ENCODE peak calls at places on chromosomes 11 and 22, in six cellular contexts. C is effector memory CD4-positive, alpha-beta T cell; S is upper lobe of right lung; Y is A549; T is left ventricle myocardium inferior; I is MM.1S. A is an unnamed sample.

GRCh38 chr11:27183672-27184457 is 143.2 kb downstream of the BBOX1 start:
- DNase-seq in C (peak; percentile 14), S (no peak), Y (peak; percentile 78), T (no peak), I (peak; percentile 51), A (peak; percentile 3)

GRCh38 chr11:62402226-62402625 is 16.6 kb upstream of the SCGB1A1 start:
- DNase-seq in C (peak; percentile 8), S (peak; percentile 74), Y (no peak), T (peak; percentile 63), I (no peak), A (peak; percentile 80)

GRCh38 chr11:1880746-1881441 is 10.8 kb downstream of the PRR33 start:
- DNase-seq in C (no peak), S (peak; percentile 58), Y (no peak), T (peak; percentile 19), I (no peak), A (no peak)

GRCh38 chr22:36471341-36471821 is 10.1 kb downstream of the TXN2 start:
- DNase-seq in C (no peak), S (no peak), Y (no peak), T (no peak), I (no peak), A (no peak)

GRCh38 chr22:31342389-31343125 is 3.6 kb downstream of the PATZ1 start:
- DNase-seq in C (no peak), S (no peak), Y (no peak), T (no peak), I (no peak), A (no peak)

GRCh38 chr22:29784451-29785361 is 17.5 kb downstream of the UQCR10 start:
- DNase-seq in C (no peak), S (no peak), Y (no peak), T (peak; percentile 38), I (no peak), A (no peak)

GRCh38 chr11:76623884-76624419 is 46.6 kb downstream of the LRRC32 start:
- DNase-seq in C (no peak), S (no peak), Y (no peak), T (no peak), I (no peak), A (no peak)

GRCh38 chr11:76077575-76078150 is 128.6 kb downstream of the WNT11 start:
- DNase-seq in C (no peak), S (no peak), Y (no peak), T (no peak), I (no peak), A (no peak)

GRCh38 chr11:16911186-16911585 is 103.0 kb downstream of the PLEKHA7 start:
- DNase-seq in C (no peak), S (no peak), Y (no peak), T (no peak), I (peak; percentile 81), A (no peak)

GRCh38 chr11:85094795-85095194 is 532.3 kb downstream of the DLG2 start:
- DNase-seq in C (no peak), S (no peak), Y (no peak), T (no peak), I (no peak), A (no peak)

GRCh38 chr22:17549655-17550054 is 13.6 kb upstream of the SLC25A18 start:
- DNase-seq in C (no peak), S (no peak), Y (no peak), T (no peak), I (no peak), A (no peak)

DNA sequence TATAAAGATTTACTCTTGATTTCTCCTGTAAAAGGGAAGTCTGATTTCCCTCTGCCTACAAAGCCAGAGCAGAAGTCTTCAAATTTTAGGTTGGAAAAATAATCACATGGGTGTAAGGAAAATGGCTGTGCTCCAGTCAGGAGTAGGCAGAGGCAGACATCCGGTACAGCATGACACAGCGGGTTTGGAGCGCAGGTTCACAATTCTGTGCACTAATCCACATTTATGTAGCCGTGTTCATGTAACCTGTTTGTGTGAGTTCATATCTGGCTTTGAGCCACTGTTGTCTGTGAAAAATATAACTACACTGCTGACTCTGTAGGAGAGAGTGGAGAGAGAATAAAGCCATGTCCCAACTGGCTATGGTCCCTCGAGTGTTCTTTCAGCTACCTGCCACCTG is 248.0 kb downstream of the CASP12 start:
- DNase-seq in C (no peak), S (no peak), Y (peak; percentile 11), T (no peak), I (no peak), A (peak; percentile 12)
- H3K4me3 ChIP-seq in C (no peak overlapping the region), S (no peak overlapping the region), Y (no peak overlapping the region), T (no peak overlapping the region), I (no peak overlapping the region), A (no peak overlapping the region)

GRCh38 chr11:114398303-114398920 is 1.9 kb downstream of the C11orf71 start:
- DNase-seq in C (no peak), S (no peak), Y (no peak), T (no peak), I (no peak), A (no peak)
- H3K4me3 ChIP-seq in C (no peak overlapping the region), S (no peak overlapping the region), Y (peak overlapping the region; percentile 65), T (peak overlapping the region; percentile 84), I (no peak overlapping the region), A (peak overlapping the region; percentile 88)

DNA sequence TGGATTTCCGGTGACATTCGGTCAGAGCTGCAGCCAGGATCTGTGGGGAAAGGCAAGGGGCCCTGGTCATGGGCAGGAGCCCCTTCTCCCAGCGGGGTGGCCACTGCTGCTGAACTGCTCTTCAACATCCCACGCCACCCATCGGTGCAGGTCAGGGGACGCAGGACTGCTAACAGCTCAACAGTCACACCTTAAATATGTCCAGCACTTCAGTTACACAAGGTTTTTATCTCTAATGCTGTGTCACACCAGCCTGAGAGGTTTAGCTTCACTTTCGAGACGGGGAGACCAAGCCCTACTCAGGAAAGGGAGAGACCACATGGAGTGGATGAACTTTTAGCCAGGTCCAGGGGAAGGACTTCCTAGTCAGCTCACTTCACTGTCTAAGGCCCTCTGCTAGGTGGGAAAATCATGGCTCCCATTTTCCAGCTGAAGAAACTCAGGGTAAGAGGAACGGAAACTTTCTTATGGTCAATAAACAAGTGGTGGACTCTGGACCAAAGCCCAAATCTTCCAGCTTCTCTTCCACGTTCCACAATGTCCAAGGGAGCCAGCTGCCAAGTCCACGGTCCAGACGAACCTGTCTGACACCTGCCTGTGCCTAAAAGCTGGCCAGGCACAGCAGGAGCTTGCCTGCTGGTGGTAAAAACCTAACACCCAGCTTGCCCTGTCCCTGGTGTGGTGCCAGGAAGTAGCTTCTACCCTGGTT is 21.0 kb upstream of the CHADL start:
- DNase-seq in C (no peak), S (no peak), Y (no peak), T (peak; percentile 52), I (no peak), A (no peak)
- H3K4me3 ChIP-seq in C (no peak overlapping the region), S (no peak overlapping the region), Y (no peak overlapping the region), T (peak overlapping the region; percentile 8), I (no peak overlapping the region), A (no peak overlapping the region)

GRCh38 chr11:7579226-7579825 is 65.5 kb downstream of the PPFIBP2 start:
- DNase-seq in C (no peak), S (no peak), Y (no peak), T (no peak), I (no peak), A (no peak)
- H3K4me3 ChIP-seq in C (no peak overlapping the region), S (no peak overlapping the region), Y (no peak overlapping the region), T (peak overlapping the region; percentile 3), I (no peak overlapping the region), A (no peak overlapping the region)